ENCODE peak calls at places on chromosome 11, in six cellular contexts. One of them, this sample, is unnamed. For H3K4me1, the result is how much of the 10 kb centered on the place peaks cover.

GRCh38 chr11:94028436-94028835 is 7.3 kb downstream of the HEPHL1 start:
- DNase-seq in CD4-positive, CD25-positive, alpha-beta regulatory T cell: no peak
- DNase-seq in CD8-positive, alpha-beta memory T cell: no peak
- DNase-seq in IMR-90: peak
- DNase-seq in mucosa of descending colon: no peak
- DNase-seq in ovary: no peak
- DNase-seq in this sample: no peak

GRCh38 chr11:73266644-73267015 is 5.5 kb upstream of the P2RY6 start:
- DNase-seq in IMR-90: no peak
- DNase-seq in CD8-positive, alpha-beta memory T cell: no peak
- DNase-seq in CD4-positive, CD25-positive, alpha-beta regulatory T cell: no peak
- DNase-seq in ovary: no peak
- DNase-seq in mucosa of descending colon: peak
- DNase-seq in this sample: peak

GRCh38 chr11:83464181-83464580 is 178.0 kb upstream of the CCDC90B start:
- DNase-seq in IMR-90: no peak
- DNase-seq in CD8-positive, alpha-beta memory T cell: no peak
- DNase-seq in mucosa of descending colon: no peak
- DNase-seq in ovary: no peak
- DNase-seq in CD4-positive, CD25-positive, alpha-beta regulatory T cell: no peak
- DNase-seq in this sample: no peak

GRCh38 chr11:114277637-114278341 is 18.4 kb upstream of the NNMT start:
- DNase-seq in IMR-90: no peak
- DNase-seq in ovary: no peak
- DNase-seq in mucosa of descending colon: no peak
- DNase-seq in CD8-positive, alpha-beta memory T cell: no peak
- DNase-seq in CD4-positive, CD25-positive, alpha-beta regulatory T cell: no peak
- DNase-seq in this sample: no peak

GRCh38 chr11:9755561-9755960 is 91.7 kb downstream of the SWAP70 start:
- DNase-seq in IMR-90: peak
- DNase-seq in mucosa of descending colon: no peak
- DNase-seq in ovary: no peak
- DNase-seq in CD8-positive, alpha-beta memory T cell: no peak
- DNase-seq in CD4-positive, CD25-positive, alpha-beta regulatory T cell: no peak
- DNase-seq in this sample: no peak

GRCh38 chr11:3160252-3161031 is 4.7 kb downstream of the OSBPL5 start:
- DNase-seq in ovary: peak
- DNase-seq in CD4-positive, CD25-positive, alpha-beta regulatory T cell: no peak
- DNase-seq in IMR-90: peak
- DNase-seq in CD8-positive, alpha-beta memory T cell: no peak
- DNase-seq in mucosa of descending colon: peak
- DNase-seq in this sample: peak

GRCh38 chr11:79052539-79052938 is 388.3 kb downstream of the TENM4 start:
- DNase-seq in CD8-positive, alpha-beta memory T cell: no peak
- DNase-seq in CD4-positive, CD25-positive, alpha-beta regulatory T cell: no peak
- DNase-seq in ovary: no peak
- DNase-seq in mucosa of descending colon: no peak
- DNase-seq in IMR-90: no peak
- DNase-seq in this sample: no peak

GRCh38 chr11:11980841-11981308 is 27.6 kb downstream of the DKK3 start:
- DNase-seq in CD4-positive, CD25-positive, alpha-beta regulatory T cell: no peak
- DNase-seq in IMR-90: peak
- DNase-seq in ovary: no peak
- DNase-seq in CD8-positive, alpha-beta memory T cell: no peak
- DNase-seq in mucosa of descending colon: no peak
- DNase-seq in this sample: no peak

GRCh38 chr11:117443269-117444186 is 115.9 kb downstream of the CEP164 start:
- DNase-seq in mucosa of descending colon: no peak
- DNase-seq in IMR-90: peak
- DNase-seq in CD4-positive, CD25-positive, alpha-beta regulatory T cell: no peak
- DNase-seq in CD8-positive, alpha-beta memory T cell: no peak
- DNase-seq in ovary: peak
- DNase-seq in this sample: peak

GRCh38 chr11:65565624-65566453 is 4.4 kb upstream of the ZNRD2 start:
- DNase-seq in CD4-positive, CD25-positive, alpha-beta regulatory T cell: peak
- DNase-seq in IMR-90: peak
- DNase-seq in ovary: no peak
- DNase-seq in mucosa of descending colon: no peak
- DNase-seq in CD8-positive, alpha-beta memory T cell: peak
- DNase-seq in this sample: no peak

GRCh38 chr11:65354265-65355012 is at the start of gene TIGD3:
- DNase-seq in CD8-positive, alpha-beta memory T cell: peak
- DNase-seq in mucosa of descending colon: peak
- DNase-seq in ovary: peak
- DNase-seq in CD4-positive, CD25-positive, alpha-beta regulatory T cell: peak
- DNase-seq in IMR-90: peak
- DNase-seq in this sample: peak

GRCh38 chr11:129283141-129283540 is 91.0 kb upstream of the ARHGAP32 start:
- DNase-seq in IMR-90: no peak
- DNase-seq in ovary: no peak
- DNase-seq in CD4-positive, CD25-positive, alpha-beta regulatory T cell: no peak
- DNase-seq in CD8-positive, alpha-beta memory T cell: no peak
- DNase-seq in mucosa of descending colon: peak
- DNase-seq in this sample: no peak

GRCh38 chr11:66475349-66476172 is 4.7 kb upstream of the DPP3 start:
- DNase-seq in mucosa of descending colon: no peak
- DNase-seq in CD4-positive, CD25-positive, alpha-beta regulatory T cell: no peak
- DNase-seq in CD8-positive, alpha-beta memory T cell: no peak
- DNase-seq in ovary: no peak
- DNase-seq in IMR-90: no peak
- DNase-seq in this sample: no peak

GRCh38 chr11:67293090-67293489 is 4.0 kb downstream of the ANKRD13D start:
- DNase-seq in ovary: no peak
- DNase-seq in CD8-positive, alpha-beta memory T cell: no peak
- DNase-seq in CD4-positive, CD25-positive, alpha-beta regulatory T cell: no peak
- DNase-seq in mucosa of descending colon: no peak
- DNase-seq in IMR-90: peak
- DNase-seq in this sample: no peak

GRCh38 chr11:77596626-77597025 is 6.9 kb downstream of the AQP11 start:
- DNase-seq in ovary: no peak
- DNase-seq in mucosa of descending colon: no peak
- DNase-seq in IMR-90: peak
- DNase-seq in CD4-positive, CD25-positive, alpha-beta regulatory T cell: no peak
- DNase-seq in CD8-positive, alpha-beta memory T cell: no peak
- DNase-seq in this sample: no peak

GRCh38 chr11:134562941-134563471 is 151.0 kb upstream of the B3GAT1 start:
- DNase-seq in IMR-90: no peak
- DNase-seq in CD8-positive, alpha-beta memory T cell: no peak
- DNase-seq in ovary: no peak
- DNase-seq in CD4-positive, CD25-positive, alpha-beta regulatory T cell: no peak
- DNase-seq in mucosa of descending colon: no peak
- DNase-seq in this sample: no peak

GRCh38 chr11:20821046-20821445 is 151.7 kb downstream of the NELL1 start:
- DNase-seq in CD8-positive, alpha-beta memory T cell: no peak
- DNase-seq in ovary: no peak
- DNase-seq in CD4-positive, CD25-positive, alpha-beta regulatory T cell: no peak
- DNase-seq in mucosa of descending colon: no peak
- DNase-seq in IMR-90: no peak
- DNase-seq in this sample: no peak

GRCh38 chr11:28961726-28962125 is 853.5 kb downstream of the METTL15 start:
- DNase-seq in IMR-90: no peak
- DNase-seq in CD8-positive, alpha-beta memory T cell: no peak
- DNase-seq in CD4-positive, CD25-positive, alpha-beta regulatory T cell: no peak
- DNase-seq in mucosa of descending colon: no peak
- DNase-seq in ovary: no peak
- DNase-seq in this sample: no peak

GRCh38 chr11:69167916-69168691 is 12.4 kb downstream of the SMIM38 start:
- DNase-seq in IMR-90: peak
- DNase-seq in ovary: no peak
- DNase-seq in CD8-positive, alpha-beta memory T cell: no peak
- DNase-seq in mucosa of descending colon: no peak
- DNase-seq in CD4-positive, CD25-positive, alpha-beta regulatory T cell: no peak
- DNase-seq in this sample: no peak

GRCh38 chr11:45859661-45860140 is 12.4 kb downstream of the CRY2 start:
- DNase-seq in CD8-positive, alpha-beta memory T cell: no peak
- DNase-seq in CD4-positive, CD25-positive, alpha-beta regulatory T cell: no peak
- DNase-seq in IMR-90: peak
- DNase-seq in mucosa of descending colon: peak
- DNase-seq in ovary: peak
- DNase-seq in this sample: peak

GRCh38 chr11:26780686-26781085 is 58.8 kb upstream of the SLC5A12 start:
- DNase-seq in mucosa of descending colon: no peak
- DNase-seq in ovary: no peak
- DNase-seq in CD4-positive, CD25-positive, alpha-beta regulatory T cell: no peak
- DNase-seq in CD8-positive, alpha-beta memory T cell: no peak
- DNase-seq in IMR-90: peak
- DNase-seq in this sample: no peak

GRCh38 chr11:61699737-61700160 is 19.6 kb downstream of the DAGLA start:
- DNase-seq in CD8-positive, alpha-beta memory T cell: no peak
- DNase-seq in IMR-90: no peak
- DNase-seq in CD4-positive, CD25-positive, alpha-beta regulatory T cell: no peak
- DNase-seq in ovary: no peak
- DNase-seq in mucosa of descending colon: peak
- DNase-seq in this sample: peak

GRCh38 chr11:86108146-86108545 is 39.3 kb upstream of the PICALM start:
- DNase-seq in IMR-90: no peak
- DNase-seq in CD4-positive, CD25-positive, alpha-beta regulatory T cell: no peak
- DNase-seq in CD8-positive, alpha-beta memory T cell: no peak
- DNase-seq in ovary: no peak
- DNase-seq in mucosa of descending colon: no peak
- DNase-seq in this sample: no peak

GRCh38 chr11:106466441-106467190 is 389.2 kb downstream of the AASDHPPT start:
- DNase-seq in CD4-positive, CD25-positive, alpha-beta regulatory T cell: no peak
- DNase-seq in IMR-90: peak
- DNase-seq in mucosa of descending colon: no peak
- DNase-seq in CD8-positive, alpha-beta memory T cell: no peak
- DNase-seq in ovary: no peak
- DNase-seq in this sample: no peak

GRCh38 chr11:45724145-45724544 is 58.7 kb upstream of the CHST1 start:
- DNase-seq in mucosa of descending colon: no peak
- DNase-seq in CD4-positive, CD25-positive, alpha-beta regulatory T cell: no peak
- DNase-seq in ovary: no peak
- DNase-seq in IMR-90: no peak
- DNase-seq in CD8-positive, alpha-beta memory T cell: no peak
- DNase-seq in this sample: no peak

GRCh38 chr11:12529041-12529440 is 145.2 kb upstream of the TEAD1 start:
- DNase-seq in ovary: no peak
- DNase-seq in mucosa of descending colon: no peak
- DNase-seq in IMR-90: no peak
- DNase-seq in CD4-positive, CD25-positive, alpha-beta regulatory T cell: no peak
- DNase-seq in CD8-positive, alpha-beta memory T cell: no peak
- DNase-seq in this sample: no peak

GRCh38 chr11:65288706-65289536 is 25.7 kb upstream of the CDC42EP2 start:
- DNase-seq in CD8-positive, alpha-beta memory T cell: no peak
- DNase-seq in mucosa of descending colon: no peak
- DNase-seq in CD4-positive, CD25-positive, alpha-beta regulatory T cell: no peak
- DNase-seq in IMR-90: no peak
- DNase-seq in ovary: no peak
- DNase-seq in this sample: no peak

GRCh38 chr11:113806403-113806802 is 26.8 kb downstream of the CLDN25 start:
- DNase-seq in CD4-positive, CD25-positive, alpha-beta regulatory T cell: no peak
- DNase-seq in mucosa of descending colon: no peak
- DNase-seq in IMR-90: peak
- DNase-seq in CD8-positive, alpha-beta memory T cell: no peak
- DNase-seq in ovary: no peak
- DNase-seq in this sample: no peak

GRCh38 chr11:17542249-17542648 is 2.0 kb downstream of the USH1C start:
- DNase-seq in CD4-positive, CD25-positive, alpha-beta regulatory T cell: no peak
- DNase-seq in IMR-90: no peak
- DNase-seq in ovary: no peak
- DNase-seq in CD8-positive, alpha-beta memory T cell: no peak
- DNase-seq in mucosa of descending colon: peak
- DNase-seq in this sample: peak

GRCh38 chr11:111975076-111975806 is 38.1 kb downstream of the DIXDC1 start:
- DNase-seq in IMR-90: no peak
- DNase-seq in mucosa of descending colon: no peak
- DNase-seq in ovary: no peak
- DNase-seq in CD4-positive, CD25-positive, alpha-beta regulatory T cell: no peak
- DNase-seq in CD8-positive, alpha-beta memory T cell: no peak
- DNase-seq in this sample: no peak

GRCh38 chr11:16252373-16252772 is 104.0 kb downstream of the SOX6 start:
- DNase-seq in IMR-90: peak
- DNase-seq in ovary: no peak
- DNase-seq in CD8-positive, alpha-beta memory T cell: no peak
- DNase-seq in mucosa of descending colon: no peak
- DNase-seq in CD4-positive, CD25-positive, alpha-beta regulatory T cell: no peak
- DNase-seq in this sample: no peak

GRCh38 chr11:108927791-108928545 is 263.1 kb downstream of the DDX10 start:
- DNase-seq in mucosa of descending colon: no peak
- DNase-seq in CD4-positive, CD25-positive, alpha-beta regulatory T cell: no peak
- DNase-seq in CD8-positive, alpha-beta memory T cell: no peak
- DNase-seq in ovary: no peak
- DNase-seq in IMR-90: peak
- DNase-seq in this sample: no peak

GRCh38 chr11:67242548-67242947 is 23.7 kb upstream of the GRK2 start:
- DNase-seq in IMR-90: no peak
- DNase-seq in CD8-positive, alpha-beta memory T cell: no peak
- DNase-seq in mucosa of descending colon: no peak
- DNase-seq in ovary: no peak
- DNase-seq in CD4-positive, CD25-positive, alpha-beta regulatory T cell: no peak
- DNase-seq in this sample: no peak

DNA sequence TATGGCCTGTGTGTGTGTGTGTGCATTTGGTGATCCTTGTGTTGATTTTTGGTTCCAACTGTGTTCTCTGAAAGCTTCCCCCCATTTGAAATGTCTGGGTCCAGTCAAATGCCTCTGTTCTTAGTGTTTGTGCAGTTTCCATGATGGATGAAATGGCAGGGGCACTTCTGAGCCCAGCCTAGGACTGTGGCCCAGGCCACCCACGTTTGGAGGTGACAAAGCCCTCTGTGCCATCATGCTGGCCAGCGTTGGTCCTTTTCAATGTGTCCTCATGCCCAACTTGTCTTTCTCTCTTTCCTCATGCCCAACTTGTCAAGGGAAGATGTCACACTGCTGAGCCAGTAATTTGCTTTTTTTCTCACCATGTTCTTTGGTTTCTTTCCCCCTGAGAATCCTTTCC is 113.8 kb upstream of the NAV2 start:
- DNase-seq in mucosa of descending colon: no peak
- DNase-seq in IMR-90: no peak
- DNase-seq in ovary: no peak
- DNase-seq in CD4-positive, CD25-positive, alpha-beta regulatory T cell: no peak
- DNase-seq in CD8-positive, alpha-beta memory T cell: no peak
- DNase-seq in this sample: no peak
- H3K4me1 ChIP-seq in mucosa of descending colon: under half
- H3K4me1 ChIP-seq in IMR-90: under half
- H3K4me1 ChIP-seq in ovary: under half
- H3K4me1 ChIP-seq in CD4-positive, CD25-positive, alpha-beta regulatory T cell: under half
- H3K4me1 ChIP-seq in CD8-positive, alpha-beta memory T cell: under half
- H3K4me1 ChIP-seq in this sample: under half

GRCh38 chr11:35714882-35715612 is 52.5 kb downstream of the TRIM44 start:
- DNase-seq in CD4-positive, CD25-positive, alpha-beta regulatory T cell: no peak
- DNase-seq in CD8-positive, alpha-beta memory T cell: no peak
- DNase-seq in mucosa of descending colon: no peak
- DNase-seq in ovary: no peak
- DNase-seq in IMR-90: peak
- DNase-seq in this sample: no peak
- H3K4me1 ChIP-seq in CD4-positive, CD25-positive, alpha-beta regulatory T cell: under half
- H3K4me1 ChIP-seq in CD8-positive, alpha-beta memory T cell: under half
- H3K4me1 ChIP-seq in mucosa of descending colon: under half
- H3K4me1 ChIP-seq in ovary: under half
- H3K4me1 ChIP-seq in IMR-90: under half
- H3K4me1 ChIP-seq in this sample: under half

GRCh38 chr11:131614514-131615085 is 244.2 kb downstream of the NTM start:
- DNase-seq in CD4-positive, CD25-positive, alpha-beta regulatory T cell: no peak
- DNase-seq in ovary: no peak
- DNase-seq in mucosa of descending colon: no peak
- DNase-seq in IMR-90: no peak
- DNase-seq in CD8-positive, alpha-beta memory T cell: no peak
- DNase-seq in this sample: no peak
- H3K4me1 ChIP-seq in CD4-positive, CD25-positive, alpha-beta regulatory T cell: under half
- H3K4me1 ChIP-seq in ovary: under half
- H3K4me1 ChIP-seq in mucosa of descending colon: under half
- H3K4me1 ChIP-seq in IMR-90: under half
- H3K4me1 ChIP-seq in CD8-positive, alpha-beta memory T cell: under half
- H3K4me1 ChIP-seq in this sample: under half

GRCh38 chr11:44190883-44191230 is 95.4 kb downstream of the EXT2 start:
- DNase-seq in IMR-90: peak
- DNase-seq in CD4-positive, CD25-positive, alpha-beta regulatory T cell: no peak
- DNase-seq in ovary: no peak
- DNase-seq in mucosa of descending colon: no peak
- DNase-seq in CD8-positive, alpha-beta memory T cell: no peak
- DNase-seq in this sample: no peak
- H3K4me1 ChIP-seq in IMR-90: under half
- H3K4me1 ChIP-seq in CD4-positive, CD25-positive, alpha-beta regulatory T cell: under half
- H3K4me1 ChIP-seq in ovary: under half
- H3K4me1 ChIP-seq in mucosa of descending colon: under half
- H3K4me1 ChIP-seq in CD8-positive, alpha-beta memory T cell: under half
- H3K4me1 ChIP-seq in this sample: under half

This sample was measured in Peyer's patch.